ENCODE peak calls at places on chromosomes 12 and 14, in six cellular contexts. H is GM12878; L is CD4-positive, CD25-positive, alpha-beta regulatory T cell; A is GM23248; K is iPS DF 6.9; C is astrocyte. S is an unnamed sample.

GRCh38 chr12:83823386-83824045 is 1089.1 kb downstream of the SLC6A15 start:
- DNase-seq in H (no peak), L (peak), A (peak), K (peak), C (no peak), S (peak)

GRCh38 chr12:27198036-27198435 is 46.0 kb upstream of the STK38L start:
- DNase-seq in H (no peak), L (no peak), A (peak), K (no peak), C (peak), S (no peak)

GRCh38 chr12:43758247-43758727 is 303 bp downstream of the PUS7L start:
- DNase-seq in H (peak), L (no peak), A (peak), K (no peak), C (peak), S (no peak)

GRCh38 chr14:105030194-105030593 is 9.3 kb upstream of the CDCA4 start:
- DNase-seq in H (no peak), L (no peak), A (no peak), K (no peak), C (no peak), S (no peak)

GRCh38 chr12:12723147-12723680 is 6.0 kb downstream of the CDKN1B start:
- DNase-seq in H (no peak), L (peak), A (no peak), K (no peak), C (no peak), S (peak)

GRCh38 chr14:65239143-65239672 is 136.9 kb upstream of the MAX start:
- DNase-seq in H (no peak), L (no peak), A (peak), K (no peak), C (peak), S (no peak)

GRCh38 chr12:71469235-71469873 is 29.8 kb downstream of the LGR5 start:
- DNase-seq in H (no peak), L (no peak), A (peak), K (no peak), C (peak), S (no peak)

GRCh38 chr14:89911018-89911919 is 43.3 kb downstream of the EFCAB11 start:
- DNase-seq in H (no peak), L (no peak), A (peak), K (no peak), C (peak), S (no peak)

GRCh38 chr12:132130690-132131089 is 13.4 kb downstream of the DDX51 start:
- DNase-seq in H (no peak), L (no peak), A (no peak), K (no peak), C (no peak), S (no peak)

GRCh38 chr12:128661216-128661550 is 162.6 kb downstream of the SLC15A4 start:
- DNase-seq in H (no peak), L (no peak), A (no peak), K (no peak), C (no peak), S (no peak)

GRCh38 chr14:60222820-60223219 is 26.2 kb upstream of the PPM1A start:
- DNase-seq in H (no peak), L (no peak), A (no peak), K (no peak), C (no peak), S (no peak)

GRCh38 chr14:98512501-98513251 is 759.3 kb downstream of the BCL11B start:
- DNase-seq in H (no peak), L (peak), A (no peak), K (no peak), C (no peak), S (no peak)
- H3K4me3 ChIP-seq in H (no peak), L (peak), A (no peak), K (no peak), C (no peak), S (no peak)

DNA sequence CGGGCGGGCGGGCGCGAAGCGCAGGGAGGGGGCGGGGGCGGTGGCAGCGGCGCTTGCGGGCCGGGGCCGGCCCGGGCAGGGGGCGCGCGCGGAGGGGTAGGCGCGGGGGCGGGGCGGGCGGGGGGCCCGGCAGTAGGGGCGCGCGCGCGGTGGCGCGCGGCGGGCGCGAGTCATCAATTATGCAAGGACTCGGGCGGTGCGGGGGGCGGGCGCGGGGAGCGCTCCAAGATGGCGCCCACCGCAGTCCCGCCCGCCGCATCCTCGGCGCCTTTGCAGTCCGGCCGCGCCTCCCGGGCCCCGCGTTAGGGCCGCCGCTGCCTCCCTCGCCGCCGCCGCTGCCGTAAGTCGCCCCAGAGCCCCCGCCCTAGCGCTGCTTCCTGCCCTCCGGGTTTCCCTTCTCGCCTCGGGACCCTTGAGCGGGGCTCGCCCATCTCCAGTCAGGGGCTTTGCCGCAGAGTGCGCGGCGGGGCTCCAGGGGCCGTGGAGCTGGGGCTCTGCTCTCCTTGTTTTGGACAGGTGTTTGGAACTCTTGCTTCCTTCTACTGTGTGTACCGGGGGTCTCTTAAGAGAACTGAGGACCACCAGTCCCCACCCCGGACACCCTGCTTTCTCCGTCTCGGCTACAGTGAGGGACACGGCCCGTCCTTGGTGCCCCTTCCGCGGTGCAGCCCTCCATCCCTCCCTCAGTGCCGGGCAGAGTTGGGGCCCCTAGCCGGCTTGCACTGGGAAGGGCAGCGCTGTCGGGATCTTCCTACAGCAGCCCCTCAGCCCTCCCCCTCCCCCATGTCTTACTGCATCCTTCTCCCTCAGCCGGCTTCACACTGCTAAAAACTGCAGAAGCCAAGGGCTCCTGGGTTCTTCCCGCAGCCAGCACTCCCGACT is at the start of gene SCN8A:
- DNase-seq in H (no peak), L (peak), A (peak), K (no peak), C (peak), S (peak)
- H3K4me3 ChIP-seq in H (peak), L (peak), A (peak), K (peak), C (peak), S (no peak)

DNA sequence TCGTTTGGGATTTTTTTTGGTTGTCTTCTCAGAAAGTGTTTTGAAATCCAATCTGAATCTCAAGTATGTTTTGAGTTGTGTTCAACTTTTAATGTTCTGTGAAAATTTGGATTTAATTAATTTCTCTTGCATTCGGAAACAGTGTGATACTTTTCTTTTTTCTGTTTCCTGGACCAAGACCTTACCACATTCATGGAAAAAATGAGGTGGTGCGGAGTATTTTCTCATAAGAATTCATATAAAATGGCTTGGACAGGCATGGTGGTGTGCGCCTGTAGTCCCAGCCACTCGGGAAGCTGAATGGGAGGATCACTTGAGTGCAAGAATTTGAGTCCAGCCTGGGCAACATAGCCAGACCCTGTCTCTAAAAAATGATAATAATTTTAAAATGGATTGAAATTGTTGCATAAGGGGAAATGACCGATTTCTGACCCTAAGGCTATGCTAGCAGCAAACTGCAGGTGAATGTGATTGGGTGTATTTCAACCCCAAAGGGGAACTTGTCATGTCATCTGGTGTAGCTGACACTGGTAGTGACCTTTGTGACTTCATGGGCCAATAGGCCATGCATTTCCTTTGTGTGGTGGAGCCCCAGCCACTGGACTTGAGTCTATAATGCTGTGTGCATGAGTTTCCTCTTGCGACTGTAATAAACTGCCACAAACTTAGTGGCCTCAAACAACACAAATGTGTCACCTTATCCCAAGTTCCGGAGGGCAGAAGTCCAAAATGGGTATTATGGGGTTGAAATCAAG is 123.5 kb upstream of the RFLNA start:
- DNase-seq in H (no peak), L (no peak), A (peak), K (no peak), C (no peak), S (no peak)
- H3K4me3 ChIP-seq in H (no peak), L (no peak), A (no peak), K (no peak), C (no peak), S (no peak)

DNA sequence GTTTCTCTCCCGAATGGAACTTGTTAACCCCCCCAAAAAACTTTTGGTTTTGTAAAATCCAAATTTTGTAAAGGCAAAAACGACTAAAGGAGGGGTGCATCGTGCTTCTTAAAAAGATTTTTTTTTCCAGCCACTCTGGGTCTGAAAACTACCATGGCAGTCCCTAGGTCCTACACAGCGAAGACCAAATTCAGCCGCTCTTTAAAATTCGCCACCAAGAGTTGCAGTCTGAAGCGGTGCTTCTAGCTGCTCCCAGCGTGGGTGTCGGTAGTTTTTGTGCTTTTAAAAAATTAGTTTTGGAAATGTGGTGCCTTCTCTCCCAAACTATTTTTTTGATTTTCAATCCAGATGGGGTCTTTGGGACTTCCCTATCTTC is 890 bp upstream of the GSC start:
- DNase-seq in H (no peak), L (no peak), A (no peak), K (no peak), C (no peak), S (no peak)
- H3K4me3 ChIP-seq in H (no peak), L (no peak), A (peak), K (no peak), C (no peak), S (no peak)

S was measured in CD4-positive, alpha-beta memory T cell.